ENCODE peak calls at places on chromosomes 12 and 14, in five cellular contexts. I is stomach; B is IMR-90; N is heart right ventricle; M is CD8-positive, alpha-beta T cell. V is an unnamed sample.
A peak's percentile ranks its signal among the peaks of the same experiment; 100 is the strongest.

GRCh38 chr14:74548881-74549280 is 55.3 kb downstream of the ISCA2 start:
- DNase-seq in I (peak; percentile 30), B (peak; percentile 38), N (peak; percentile 76), M (no peak), V (no peak)

GRCh38 chr12:100128509-100128908 is 14.2 kb downstream of the BLTP3B start:
- DNase-seq in I (no peak), B (peak; percentile 41), N (peak; percentile 32), M (no peak), V (peak; percentile 37)

GRCh38 chr12:102468261-102468940 is 12.0 kb downstream of the IGF1 start:
- DNase-seq in I (no peak), B (peak; percentile 26), N (no peak), M (no peak), V (no peak)

GRCh38 chr12:27970981-27971489 is 1.5 kb downstream of the PTHLH start:
- DNase-seq in I (no peak), B (no peak), N (no peak), M (no peak), V (no peak)

GRCh38 chr12:34244608-34245007 is 222.3 kb downstream of the ALG10 start:
- DNase-seq in I (no peak), B (no peak), N (no peak), M (no peak), V (no peak)

GRCh38 chr14:75531256-75531655 is 9.0 kb downstream of the BATF start:
- DNase-seq in I (no peak), B (no peak), N (no peak), M (no peak), V (no peak)

GRCh38 chr12:94879542-94879941 is 124.0 kb downstream of the NDUFA12 start:
- DNase-seq in I (no peak), B (peak; percentile 7), N (no peak), M (no peak), V (no peak)

GRCh38 chr14:76181546-76181945 is 29.8 kb downstream of the GPATCH2L start:
- DNase-seq in I (no peak), B (no peak), N (no peak), M (no peak), V (no peak)

GRCh38 chr14:94995551-94995950 is 161.8 kb downstream of the DICER1 start:
- DNase-seq in I (no peak), B (no peak), N (no peak), M (no peak), V (no peak)

GRCh38 chr12:26271024-26271423 is 75.7 kb downstream of the SSPN start:
- DNase-seq in I (no peak), B (peak; percentile 50), N (no peak), M (no peak), V (no peak)

GRCh38 chr14:103679351-103679750 is 35.9 kb downstream of the XRCC3 start:
- DNase-seq in I (peak; percentile 40), B (no peak), N (peak; percentile 42), M (peak; percentile 27), V (no peak)

GRCh38 chr14:72501439-72501838 is 392.5 kb downstream of the DPF3 start:
- DNase-seq in I (no peak), B (no peak), N (no peak), M (no peak), V (no peak)

GRCh38 chr12:57112492-57113294 is 1.5 kb upstream of the STAT6 start:
- DNase-seq in I (peak; percentile 86), B (no peak), N (no peak), M (no peak), V (no peak)

GRCh38 chr14:72597834-72598233 is 296.1 kb downstream of the DPF3 start:
- DNase-seq in I (no peak), B (no peak), N (no peak), M (no peak), V (no peak)

GRCh38 chr12:24109381-24110039 is 160.0 kb upstream of the SOX5 start:
- DNase-seq in I (no peak), B (peak; percentile 32), N (no peak), M (no peak), V (no peak)

GRCh38 chr14:90545431-90545830 is 148.6 kb downstream of the CALM1 start:
- DNase-seq in I (no peak), B (no peak), N (no peak), M (no peak), V (no peak)

GRCh38 chr12:49766115-49766455 is 24.7 kb downstream of the TMBIM6 start:
- DNase-seq in I (no peak), B (no peak), N (no peak), M (no peak), V (no peak)

GRCh38 chr12:44960856-44961255 is 84.7 kb upstream of the NELL2 start:
- DNase-seq in I (no peak), B (no peak), N (no peak), M (no peak), V (no peak)

GRCh38 chr14:85102591-85102990 is 427.4 kb upstream of the FLRT2 start:
- DNase-seq in I (no peak), B (no peak), N (no peak), M (no peak), V (no peak)
- TF ChIP-seq CTCF in I (no peak), B (no peak), N (no peak), M (no peak), V (no peak)

DNA sequence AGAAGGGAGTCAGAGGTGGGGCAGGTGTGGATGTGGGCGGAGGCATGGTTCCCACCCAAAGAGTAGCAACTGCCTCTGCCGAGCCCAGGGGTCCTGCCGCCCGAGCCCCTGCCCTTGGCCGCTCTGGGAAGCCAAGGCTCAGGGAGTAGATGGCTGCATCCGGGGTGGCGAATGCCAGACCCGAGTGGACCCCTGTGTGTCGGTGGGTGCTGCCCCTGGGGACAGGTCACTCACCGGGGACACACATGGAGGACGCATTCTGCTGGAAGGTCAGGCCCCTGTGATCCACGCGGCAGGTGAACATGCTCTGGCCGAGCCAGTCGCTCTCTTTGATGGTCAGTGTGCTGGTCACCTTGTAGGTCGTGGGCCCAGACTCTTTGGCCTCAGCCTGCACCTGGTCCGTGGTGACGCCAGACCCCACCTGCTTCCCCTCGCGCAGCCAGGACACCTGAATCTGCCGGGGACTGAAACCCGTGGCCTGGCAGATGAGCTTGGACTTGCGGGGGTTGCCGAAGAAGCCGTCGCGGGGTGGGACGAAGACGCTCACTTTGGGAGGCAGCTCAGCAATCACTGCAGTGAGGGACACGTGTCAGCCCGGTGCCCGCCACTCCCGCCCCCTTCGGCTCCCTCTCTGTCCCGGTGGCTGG is 329.0 kb downstream of the TMEM121 start:
- DNase-seq in I (no peak), B (no peak), N (no peak), M (peak; percentile 8), V (peak; percentile 38)
- H3K9me3 ChIP-seq in I (no peaks in the 10 kb centered on the region), B (peaks cover 83% of the 10 kb centered on the region), N (no peaks in the 10 kb centered on the region), M (no peaks in the 10 kb centered on the region), V (no peaks in the 10 kb centered on the region)

GRCh38 chr14:102043251-102044025 is 43.4 kb downstream of the HSP90AA1 start:
- DNase-seq in I (no peak), B (no peak), N (no peak), M (no peak), V (no peak)
- H3K36me3 ChIP-seq in I (peaks cover 98% of the 10 kb centered on the region), B (peaks cover 82% of the 10 kb centered on the region), N (peaks cover 31% of the 10 kb centered on the region), M (peaks cover 80% of the 10 kb centered on the region), V (peaks cover 28% of the 10 kb centered on the region)

DNA sequence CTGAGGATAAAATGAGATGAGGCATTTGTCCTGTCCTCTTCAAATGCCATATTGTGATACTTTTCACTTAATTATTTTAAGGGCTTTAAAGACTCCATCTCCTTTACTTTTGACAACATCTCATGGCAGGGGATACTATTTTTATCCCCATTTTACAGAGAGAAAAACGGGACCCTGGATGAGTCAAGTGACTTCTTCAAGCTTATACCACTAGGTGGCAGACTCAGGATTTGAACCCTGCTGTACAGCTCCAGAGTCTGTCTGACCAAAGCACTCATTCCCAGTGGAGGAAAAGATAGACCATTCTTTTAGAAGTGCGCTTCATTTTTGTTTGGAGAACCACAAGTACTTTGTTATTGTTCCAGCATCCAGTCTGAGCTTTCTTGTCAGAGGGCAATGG is 1.7 kb upstream of the SMOC1 start:
- DNase-seq in I (no peak), B (peak; percentile 74), N (no peak), M (no peak), V (no peak)
- TF ChIP-seq CTCF in I (peak; percentile 38), B (peak; percentile 56), N (no peak), M (no peak), V (no peak)

GRCh38 chr14:106442857-106443256 is 916.5 kb downstream of the TMEM121 start:
- DNase-seq in I (no peak), B (no peak), N (no peak), M (peak; percentile 53), V (no peak)
- H3K9me3 ChIP-seq in I (no peaks in the 10 kb centered on the region), B (peaks cover 20% of the 10 kb centered on the region), N (no peaks in the 10 kb centered on the region), M (no peaks in the 10 kb centered on the region), V (no peaks in the 10 kb centered on the region)